ENCODE peak calls at places on chromosomes 7 and 10, in five cellular contexts. T is HCT116, F is K562, R is HepG2, B is SK-N-SH. G is an unnamed sample.

GRCh38 chr10:13882112-13882711 is 295.4 kb downstream of the PRPF18 start:
- DNase-seq in T (no peak), F (peak), R (no peak), B (no peak), G (no peak)

GRCh38 chr7:8817448-8818036 is 384.1 kb downstream of the NXPH1 start:
- DNase-seq in T (no peak), F (peak), R (no peak), B (no peak), G (no peak)

GRCh38 chr10:46560381-46560780 is 3.9 kb upstream of the GPRIN2 start:
- DNase-seq in T (no peak), F (no peak), R (no peak), B (no peak), G (no peak)

GRCh38 chr10:62691331-62691730 is 113.2 kb upstream of the ADO start:
- DNase-seq in T (no peak), F (no peak), R (no peak), B (no peak), G (no peak)

GRCh38 chr7:69803699-69804516 is 205.6 kb downstream of the AUTS2 start:
- DNase-seq in T (no peak), F (no peak), R (no peak), B (no peak), G (peak)

GRCh38 chr10:76675951-76676587 is 961.5 kb downstream of the KCNMA1 start:
- DNase-seq in T (no peak), F (no peak), R (no peak), B (no peak), G (no peak)

GRCh38 chr7:11758627-11759111 is 73.3 kb downstream of the THSD7A start:
- DNase-seq in T (no peak), F (no peak), R (no peak), B (no peak), G (no peak)

GRCh38 chr7:99679400-99680191 is at the start of gene CYP3A5:
- DNase-seq in T (peak), F (peak), R (no peak), B (no peak), G (no peak)

GRCh38 chr7:127935847-127936376 is 95.3 kb downstream of the LRRC4 start:
- DNase-seq in T (no peak), F (no peak), R (no peak), B (no peak), G (no peak)

GRCh38 chr7:93165447-93165846 is 17.3 kb upstream of the SAMD9L start:
- DNase-seq in T (no peak), F (no peak), R (no peak), B (no peak), G (peak)

GRCh38 chr7:129707910-129708490 is 96.5 kb downstream of the NRF1 start:
- DNase-seq in T (no peak), F (no peak), R (no peak), B (no peak), G (no peak)

GRCh38 chr7:83925860-83926259 is 268.7 kb downstream of the SEMA3A start:
- DNase-seq in T (no peak), F (no peak), R (no peak), B (no peak), G (no peak)

GRCh38 chr10:93816123-93816747 is 58.5 kb downstream of the LGI1 start:
- DNase-seq in T (peak), F (peak), R (peak), B (peak), G (no peak)

GRCh38 chr7:131502810-131503545 is 53.5 kb downstream of the PODXL start:
- DNase-seq in T (no peak), F (peak), R (peak), B (peak), G (no peak)

GRCh38 chr7:81053623-81054022 is 134.8 kb upstream of the SEMA3C start:
- DNase-seq in T (no peak), F (no peak), R (peak), B (no peak), G (no peak)

GRCh38 chr7:14040528-14040927 is 51.1 kb upstream of the ETV1 start:
- DNase-seq in T (no peak), F (no peak), R (no peak), B (no peak), G (no peak)

GRCh38 chr10:72285972-72286521 is 12.3 kb downstream of the DDIT4 start:
- DNase-seq in T (no peak), F (peak), R (peak), B (no peak), G (no peak)

GRCh38 chr7:107939472-107940145 is 48.6 kb downstream of the DLD start:
- DNase-seq in T (no peak), F (no peak), R (no peak), B (no peak), G (no peak)
- TF ChIP-seq ZBTB33 in T (no peak), F (no peak), R (no peak), B (peak), G (no peak)

GRCh38 chr7:28145090-28145626 is 35.4 kb downstream of the JAZF1 start:
- DNase-seq in T (no peak), F (no peak), R (no peak), B (no peak), G (no peak)

GRCh38 chr7:28140964-28141363 is 39.6 kb downstream of the JAZF1 start:
- DNase-seq in T (no peak), F (no peak), R (no peak), B (no peak), G (no peak)

GRCh38 chr7:28144266-28144665 is 36.3 kb downstream of the JAZF1 start:
- DNase-seq in T (no peak), F (no peak), R (no peak), B (peak), G (no peak)

GRCh38 chr7:28145931-28146330 is 34.7 kb downstream of the JAZF1 start:
- DNase-seq in T (no peak), F (no peak), R (no peak), B (no peak), G (no peak)

GRCh38 chr7:28142650-28143049 is 37.9 kb downstream of the JAZF1 start:
- DNase-seq in T (no peak), F (no peak), R (no peak), B (no peak), G (no peak)
- TF ChIP-seq ZBTB33 in T (no peak), F (no peak), R (no peak), B (no peak), G (no peak)

GRCh38 chr7:117193564-117193963 is 129.3 kb downstream of the WNT2 start:
- DNase-seq in T (no peak), F (no peak), R (no peak), B (no peak), G (no peak)
- TF ChIP-seq ZBTB33 in T (no peak), F (no peak), R (no peak), B (no peak), G (no peak)

GRCh38 chr7:76509931-76510877 is at the start of gene UPK3B:
- DNase-seq in T (no peak), F (no peak), R (no peak), B (peak), G (no peak)

GRCh38 chr7:76514926-76515325 is 4.6 kb downstream of the UPK3B start:
- DNase-seq in T (no peak), F (no peak), R (no peak), B (peak), G (no peak)

GRCh38 chr7:76512941-76513816 is 2.8 kb downstream of the UPK3B start:
- DNase-seq in T (peak), F (peak), R (peak), B (peak), G (no peak)

GRCh38 chr7:76513817-76514799 is 3.8 kb downstream of the UPK3B start:
- DNase-seq in T (no peak), F (no peak), R (no peak), B (no peak), G (no peak)

DNA sequence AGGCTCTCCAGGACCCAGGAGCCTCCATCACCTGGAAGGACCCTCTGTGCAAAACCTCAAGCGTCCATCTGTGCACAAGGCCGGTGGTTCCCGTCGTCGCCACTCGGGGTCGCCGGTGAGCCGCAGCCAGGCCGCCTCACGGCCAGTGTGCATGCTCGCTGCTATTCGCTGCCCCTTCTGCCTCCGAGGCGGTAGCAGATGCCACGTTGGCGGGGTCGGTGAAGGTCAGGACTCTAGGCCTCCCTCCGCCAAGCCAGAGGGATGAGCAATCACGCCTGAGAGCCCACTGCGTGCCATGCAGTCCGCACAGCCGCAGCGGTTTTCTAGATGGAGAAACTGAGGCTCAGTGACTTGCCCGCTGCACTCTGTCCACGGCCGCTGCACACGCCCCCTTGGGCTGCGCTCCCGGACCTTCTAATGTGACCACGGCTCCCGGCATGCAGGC is 5.7 kb downstream of the UPK3B start:
- DNase-seq in T (no peak), F (peak), R (peak), B (peak), G (no peak)
- TF ChIP-seq ZBTB33 in T (no peak), F (no peak), R (peak), B (no peak), G (no peak)

DNA sequence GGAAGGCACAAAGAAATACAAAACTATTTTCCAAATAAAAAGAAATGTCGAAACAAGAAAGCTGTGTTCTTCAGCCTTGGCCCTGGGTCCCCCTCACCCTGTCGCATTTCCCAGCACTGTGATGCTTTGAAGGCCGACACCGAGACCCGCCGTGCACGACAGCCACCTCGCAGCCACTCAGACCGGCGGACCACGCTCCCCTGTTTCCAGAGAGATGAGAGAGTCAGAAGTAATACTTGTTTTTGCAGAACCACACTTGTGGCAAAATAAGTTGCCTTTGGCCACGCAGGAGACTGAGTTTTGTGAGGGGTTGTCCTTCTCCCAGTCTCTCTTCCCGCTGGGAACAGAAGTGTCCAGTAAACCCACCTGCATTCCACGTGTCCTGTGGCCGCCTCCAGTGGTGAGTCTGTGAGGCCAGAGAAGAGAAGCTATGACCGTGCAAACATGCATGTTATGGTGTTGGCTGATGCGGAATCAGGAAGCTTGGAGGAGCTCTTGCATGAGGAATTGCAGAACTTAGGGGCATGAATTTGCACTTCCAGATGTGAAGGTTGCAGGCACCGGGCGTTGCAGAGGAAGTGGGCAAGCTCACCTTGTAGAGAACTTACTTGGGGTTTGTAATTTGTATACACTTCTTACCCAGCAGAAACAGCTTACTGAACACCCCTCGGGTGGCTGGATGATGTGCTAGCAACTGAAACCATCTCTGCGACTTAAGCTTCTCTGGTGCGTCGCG is 194.5 kb downstream of the EBF3 start:
- DNase-seq in T (no peak), F (no peak), R (no peak), B (no peak), G (no peak)
- TF ChIP-seq ZBTB33 in T (no peak), F (no peak), R (no peak), B (no peak), G (no peak)

DNA sequence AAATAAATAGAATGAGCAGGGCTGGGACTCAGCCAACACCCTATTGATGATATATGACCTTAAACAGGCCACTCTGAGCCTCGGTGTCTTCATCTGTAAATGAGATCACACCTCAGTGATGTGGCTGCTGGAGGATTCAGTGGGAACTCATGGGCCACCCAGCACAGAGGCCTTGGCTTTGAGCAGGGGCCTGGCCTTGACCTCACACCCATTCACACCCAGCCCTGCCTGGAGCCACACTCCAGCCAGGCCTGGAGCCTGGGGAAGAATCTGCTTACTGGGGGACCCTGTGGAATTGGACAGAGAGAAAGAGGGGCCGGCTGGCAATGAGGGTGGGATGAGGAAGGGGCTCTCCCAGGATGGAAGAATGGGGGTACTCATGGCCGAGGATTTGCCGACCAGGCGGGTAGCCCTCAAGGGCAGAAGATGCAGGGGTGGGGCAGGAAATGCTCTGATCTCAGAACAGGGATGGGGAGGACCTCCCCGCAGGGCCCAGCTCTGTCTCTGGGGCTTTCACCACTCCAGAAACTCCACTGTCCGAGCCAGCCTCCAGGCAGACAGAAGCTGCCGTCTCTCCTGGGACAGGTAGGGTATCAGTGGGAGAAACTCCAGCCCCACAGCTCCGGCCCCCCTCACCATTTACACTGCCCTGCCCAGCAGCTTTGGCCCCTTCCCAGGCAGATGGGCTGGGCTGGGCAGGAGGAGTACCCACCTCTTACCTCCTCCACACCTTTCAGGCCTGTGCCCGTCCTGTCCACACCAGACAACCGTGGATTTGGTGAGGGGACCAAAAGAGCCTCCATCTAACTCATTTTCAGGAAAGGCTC is 81.9 kb downstream of the RGS10 start:
- DNase-seq in T (no peak), F (no peak), R (no peak), B (no peak), G (no peak)
- TF ChIP-seq ZBTB33 in T (no peak), F (no peak), R (no peak), B (no peak), G (no peak)

GRCh38 chr10:132370426-132371340 is 26.3 kb upstream of the PWWP2B start:
- DNase-seq in T (no peak), F (no peak), R (no peak), B (no peak), G (no peak)

GRCh38 chr10:132371641-132372081 is 25.3 kb upstream of the PWWP2B start:
- DNase-seq in T (peak), F (no peak), R (no peak), B (no peak), G (no peak)

GRCh38 chr10:132369636-132370185 is 27.3 kb upstream of the PWWP2B start:
- DNase-seq in T (no peak), F (no peak), R (no peak), B (no peak), G (no peak)

GRCh38 chr10:132366499-132366898 is 30.5 kb upstream of the PWWP2B start:
- DNase-seq in T (no peak), F (no peak), R (no peak), B (no peak), G (no peak)

DNA sequence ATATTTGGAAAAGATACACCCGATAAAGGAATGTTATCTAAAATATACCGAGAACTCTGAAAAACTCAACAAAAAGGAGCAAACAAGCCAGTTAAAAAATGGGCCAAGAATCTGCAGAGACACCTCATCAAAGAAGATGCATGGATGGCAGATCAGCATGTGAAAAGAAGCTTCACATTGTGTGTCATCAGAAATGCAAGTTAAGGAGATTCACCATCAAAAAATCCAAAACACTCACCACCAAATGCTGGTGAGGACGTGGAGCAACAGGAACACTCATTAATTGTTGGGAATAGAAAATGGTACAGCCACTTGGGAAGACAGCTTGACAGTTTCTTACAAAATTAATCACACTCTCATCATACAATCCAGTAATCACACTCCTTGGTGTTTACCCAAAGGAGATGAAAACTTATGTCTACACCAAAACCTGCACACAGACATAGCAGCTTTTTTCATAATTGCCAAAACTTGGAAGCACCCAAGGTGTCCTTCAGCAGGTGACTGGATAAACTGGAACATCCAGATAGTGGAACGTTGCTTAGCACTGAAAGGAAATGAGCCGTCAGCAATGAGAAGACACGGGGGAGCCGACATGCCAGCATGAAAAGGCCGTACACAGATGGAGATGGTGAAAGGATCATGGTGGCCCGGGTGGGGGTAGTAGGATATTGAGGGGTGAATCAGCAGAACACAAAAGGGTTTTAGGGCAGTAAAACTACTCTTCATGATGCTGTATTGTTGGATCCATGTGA is 27.9 kb upstream of the PWWP2B start:
- DNase-seq in T (no peak), F (no peak), R (no peak), B (no peak), G (no peak)
- TF ChIP-seq ZBTB33 in T (no peak), F (no peak), R (no peak), B (no peak), G (no peak)